ENCODE peak calls at places on chromosomes 7 and 10, in nine cellular contexts. P is mesothelial cell of epicardium, O is fibroblast of lung, E is lung, Y is MCF 10A, Q is B cell, C is fibroblast of pulmonary artery, I is pancreas, X is hepatocyte. W is an unnamed sample.

GRCh38 chr7:2952316-2952715 is 91.4 kb downstream of the CARD11 start:
- DNase-seq in P (no peak), O (no peak), E (no peak), Y (no peak), Q (no peak), C (no peak), I (no peak), X (no peak), W (no peak)

GRCh38 chr10:1567152-1567551 is 170.2 kb downstream of the ADARB2 start:
- DNase-seq in P (no peak), O (no peak), E (no peak), Y (no peak), Q (no peak), C (no peak), I (no peak), X (no peak), W (no peak)

GRCh38 chr7:33716581-33717477 is 188.5 kb upstream of the BMPER start:
- DNase-seq in P (no peak), O (peak), E (no peak), Y (peak), Q (no peak), C (peak), I (no peak), X (peak), W (no peak)

GRCh38 chr7:137664846-137665245 is 181.9 kb downstream of the DGKI start:
- DNase-seq in P (no peak), O (no peak), E (no peak), Y (no peak), Q (no peak), C (no peak), I (no peak), X (no peak), W (no peak)

GRCh38 chr7:17530741-17531417 is 232.4 kb downstream of the AHR start:
- DNase-seq in P (no peak), O (peak), E (no peak), Y (peak), Q (no peak), C (peak), I (no peak), X (no peak), W (no peak)

GRCh38 chr10:12876266-12876665 is 125.2 kb downstream of the CCDC3 start:
- DNase-seq in P (no peak), O (no peak), E (no peak), Y (no peak), Q (no peak), C (no peak), I (no peak), X (no peak), W (no peak)

GRCh38 chr7:134755422-134756022 is 23.9 kb upstream of the CALD1 start:
- DNase-seq in P (no peak), O (peak), E (no peak), Y (peak), Q (no peak), C (peak), I (no peak), X (peak), W (no peak)

GRCh38 chr10:124109261-124109660 is 15.9 kb upstream of the CHST15 start:
- DNase-seq in P (no peak), O (no peak), E (no peak), Y (no peak), Q (no peak), C (no peak), I (no peak), X (no peak), W (no peak)

GRCh38 chr10:4354382-4354812 is 471.6 kb upstream of the AKR1E2 start:
- DNase-seq in P (no peak), O (peak), E (no peak), Y (peak), Q (no peak), C (peak), I (no peak), X (peak), W (no peak)

GRCh38 chr10:80484243-80484642 is 30.1 kb downstream of the TSPAN14 start:
- DNase-seq in P (no peak), O (no peak), E (no peak), Y (no peak), Q (no peak), C (no peak), I (no peak), X (no peak), W (no peak)

GRCh38 chr10:122112625-122113160 is 123.7 kb downstream of the TACC2 start:
- DNase-seq in P (peak), O (peak), E (peak), Y (peak), Q (no peak), C (peak), I (peak), X (peak), W (no peak)

GRCh38 chr7:36765605-36766004 is 41.3 kb upstream of the AOAH start:
- DNase-seq in P (no peak), O (no peak), E (no peak), Y (no peak), Q (no peak), C (no peak), I (no peak), X (no peak), W (no peak)

GRCh38 chr7:34747842-34748241 is 89.8 kb downstream of the NPSR1 start:
- DNase-seq in P (no peak), O (no peak), E (peak), Y (peak), Q (no peak), C (peak), I (peak), X (peak), W (no peak)

GRCh38 chr7:28732037-28732869 is 225.9 kb downstream of the TRIL start:
- DNase-seq in P (no peak), O (peak), E (no peak), Y (peak), Q (no peak), C (peak), I (no peak), X (peak), W (no peak)

DNA sequence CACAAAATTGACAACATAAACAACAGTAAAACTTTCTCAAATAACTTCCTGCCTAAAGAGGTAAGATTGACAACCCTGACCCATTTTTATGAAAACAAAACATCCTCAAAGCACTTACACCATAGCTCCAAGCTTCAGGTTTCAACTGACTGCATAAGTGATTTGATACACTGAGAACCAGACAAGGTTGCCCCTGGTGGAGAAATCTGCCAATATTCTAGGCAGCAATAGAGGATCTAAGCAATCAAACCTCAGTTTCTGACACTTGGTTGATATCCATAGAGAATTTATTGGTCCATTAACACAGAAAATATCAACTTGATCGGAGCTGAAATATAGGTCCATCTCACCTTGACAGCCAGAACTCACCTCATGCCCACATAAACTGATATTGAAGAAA is 147.8 kb downstream of the ELAPOR2 start:
- DNase-seq in P (no peak), O (no peak), E (no peak), Y (peak), Q (no peak), C (no peak), I (no peak), X (no peak), W (no peak)
- TF ChIP-seq CTCF in P (no peak), O (no peak), E (no peak), Y (peak), Q (no peak), C (no peak), I (no peak), X (peak), W (no peak)

GRCh38 chr7:39644170-39644569 is 20.8 kb downstream of the RALA start:
- DNase-seq in P (no peak), O (peak), E (no peak), Y (peak), Q (no peak), C (peak), I (no peak), X (no peak), W (no peak)
- TF ChIP-seq CTCF in P (no peak), O (no peak), E (no peak), Y (no peak), Q (no peak), C (no peak), I (no peak), X (no peak), W (no peak)

DNA sequence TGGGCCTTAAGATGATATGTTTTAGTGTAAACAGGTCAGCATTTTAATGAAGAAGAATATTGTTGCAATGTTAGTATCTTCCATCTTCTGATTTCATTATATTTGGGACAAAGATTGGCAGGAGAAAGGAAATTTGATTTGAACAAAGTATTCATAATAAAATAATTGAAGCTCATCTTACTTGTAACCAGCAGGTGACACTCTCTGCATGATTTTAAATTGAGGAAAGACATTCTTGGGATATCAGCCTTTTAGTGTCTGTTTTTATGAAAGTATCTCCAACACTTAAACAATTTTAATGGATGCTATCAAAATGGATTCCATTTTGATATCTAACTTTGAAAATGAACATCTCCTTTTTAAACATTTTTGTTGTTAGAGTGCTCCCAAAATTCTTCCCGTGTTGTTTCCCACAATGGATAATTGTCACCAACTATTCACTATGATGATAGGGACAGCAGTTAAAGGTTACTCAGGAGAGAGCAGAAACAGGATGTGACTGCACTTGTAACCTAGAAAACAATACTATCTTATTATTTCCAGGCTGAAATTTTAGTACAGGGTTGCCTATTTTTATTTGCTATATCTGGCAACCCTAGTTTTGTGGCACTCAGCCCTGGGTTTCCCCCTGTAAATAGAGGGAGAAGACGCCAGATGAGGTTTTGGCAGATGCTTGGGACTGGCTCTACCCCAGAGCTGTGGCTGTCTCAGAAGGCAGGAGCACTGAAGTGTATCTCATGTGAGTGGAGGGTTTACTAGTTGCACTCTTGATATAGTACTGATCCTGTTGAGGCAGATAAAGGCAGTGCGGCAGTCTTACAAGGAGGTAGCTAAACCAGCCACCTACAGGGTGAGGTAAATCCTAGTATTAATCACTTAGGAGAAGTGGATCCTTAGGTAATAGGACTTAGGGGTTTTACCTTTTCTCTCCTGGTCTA is 31.0 kb upstream of the ABCB4 start:
- DNase-seq in P (no peak), O (peak), E (no peak), Y (peak), Q (no peak), C (peak), I (no peak), X (no peak), W (no peak)
- TF ChIP-seq CTCF in P (peak), O (peak), E (no peak), Y (peak), Q (peak), C (peak), I (peak), X (peak), W (peak)

GRCh38 chr7:95725170-95725569 is 47.2 kb upstream of the DYNC1I1 start:
- DNase-seq in P (no peak), O (no peak), E (no peak), Y (peak), Q (no peak), C (no peak), I (no peak), X (no peak), W (no peak)
- TF ChIP-seq CTCF in P (no peak), O (no peak), E (no peak), Y (no peak), Q (no peak), C (no peak), I (no peak), X (peak), W (peak)

GRCh38 chr7:98733036-98733435 is 116.0 kb downstream of the NPTX2 start:
- DNase-seq in P (no peak), O (peak), E (no peak), Y (peak), Q (no peak), C (peak), I (no peak), X (peak), W (no peak)
- TF ChIP-seq CTCF in P (peak), O (peak), E (no peak), Y (peak), Q (no peak), C (peak), I (no peak), X (peak), W (peak)

DNA sequence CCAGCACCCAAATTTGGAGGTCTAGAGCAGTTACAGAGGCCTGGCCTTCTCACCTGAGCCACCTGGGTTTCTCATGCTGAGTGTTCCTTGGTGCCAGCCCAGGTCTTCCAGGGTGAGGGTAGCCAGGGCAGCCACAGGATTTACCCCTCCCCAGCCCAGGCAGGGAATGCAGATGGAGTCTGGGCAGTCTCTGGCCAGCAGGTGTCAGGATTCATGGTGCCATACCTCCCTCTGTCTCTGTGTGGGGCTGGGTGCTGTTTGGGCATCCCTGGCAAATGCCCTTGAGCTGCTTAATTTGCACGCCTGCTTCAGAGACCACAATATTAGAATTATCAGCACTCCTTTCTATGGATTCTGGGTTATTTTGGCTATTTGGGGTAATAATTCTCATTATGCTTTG is 246.7 kb downstream of the GFRA1 start:
- DNase-seq in P (no peak), O (no peak), E (no peak), Y (peak), Q (no peak), C (no peak), I (no peak), X (no peak), W (no peak)
- TF ChIP-seq CTCF in P (no peak), O (no peak), E (no peak), Y (no peak), Q (no peak), C (no peak), I (no peak), X (no peak), W (peak)

DNA sequence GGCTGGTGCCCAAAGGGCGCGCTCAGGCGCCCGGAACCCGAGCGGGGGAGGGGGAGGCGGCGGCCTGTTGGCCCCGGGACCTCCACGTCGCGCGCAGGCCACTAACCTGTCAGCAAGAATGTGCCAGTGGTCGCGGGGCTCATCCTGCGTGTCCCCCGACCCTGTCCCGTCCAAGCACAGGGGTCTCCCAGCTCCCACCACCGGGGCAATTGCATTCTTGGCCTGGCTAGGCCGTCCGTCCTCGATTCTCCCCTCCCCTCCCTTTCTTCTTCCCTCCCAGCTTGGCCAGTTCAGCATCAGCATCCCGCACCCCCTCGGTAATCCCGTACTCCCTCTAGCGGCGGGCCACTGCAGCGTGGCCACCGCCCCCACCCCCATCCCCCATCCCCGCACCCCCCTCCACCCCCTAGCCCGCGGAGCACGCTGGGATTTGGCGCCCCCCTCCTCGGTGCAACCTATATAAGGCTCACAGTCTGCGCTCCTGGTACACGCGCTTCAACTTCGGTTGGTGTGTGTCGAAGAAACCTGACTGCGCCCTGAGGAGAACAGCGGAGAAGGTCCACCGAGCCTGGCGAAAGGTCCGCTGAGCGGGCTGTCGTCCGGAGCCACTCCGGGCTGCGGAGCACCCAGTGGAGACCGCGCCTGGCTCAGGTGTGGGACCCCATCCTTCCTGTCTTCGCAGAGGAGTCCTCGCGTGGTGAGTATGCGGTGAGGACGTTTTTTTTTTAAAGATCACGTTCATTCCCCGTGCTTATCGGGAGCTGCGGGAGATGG is at the start of gene SGCE:
- DNase-seq in P (peak), O (peak), E (peak), Y (peak), Q (peak), C (peak), I (peak), X (peak), W (no peak)
- TF ChIP-seq CTCF in P (peak), O (peak), E (peak), Y (peak), Q (peak), C (peak), I (peak), X (peak), W (peak)

GRCh38 chr10:59227136-59227673 is 50.8 kb downstream of the PHYHIPL start:
- DNase-seq in P (no peak), O (no peak), E (no peak), Y (peak), Q (no peak), C (no peak), I (no peak), X (no peak), W (no peak)
- TF ChIP-seq CTCF in P (no peak), O (no peak), E (no peak), Y (no peak), Q (no peak), C (no peak), I (no peak), X (no peak), W (no peak)

DNA sequence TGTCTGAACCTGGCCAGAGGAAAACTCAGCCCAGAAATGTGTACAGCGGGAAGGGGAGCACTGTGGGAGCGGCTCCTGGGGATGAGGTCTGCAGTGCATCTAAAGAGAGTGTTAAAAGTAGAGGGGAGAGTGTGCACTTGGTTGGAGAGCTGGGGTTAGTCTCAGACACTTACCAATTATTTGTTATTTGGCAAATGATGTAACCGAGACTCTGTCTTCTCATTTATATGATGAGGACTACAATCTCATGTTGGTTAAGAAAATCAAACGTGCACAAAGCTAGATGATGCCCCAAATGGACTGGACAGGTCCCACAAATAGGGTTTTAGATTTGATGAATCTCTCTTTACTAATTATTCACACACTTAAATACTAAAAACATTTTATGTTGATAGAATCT is 962.4 kb downstream of the GATA3 start:
- DNase-seq in P (no peak), O (no peak), E (no peak), Y (no peak), Q (no peak), C (no peak), I (no peak), X (no peak), W (no peak)
- TF ChIP-seq CTCF in P (no peak), O (no peak), E (no peak), Y (no peak), Q (no peak), C (no peak), I (no peak), X (no peak), W (no peak)

GRCh38 chr10:129905553-129905952 is 58.5 kb downstream of the EBF3 start:
- DNase-seq in P (no peak), O (no peak), E (no peak), Y (no peak), Q (no peak), C (no peak), I (no peak), X (no peak), W (no peak)
- TF ChIP-seq CTCF in P (no peak), O (no peak), E (no peak), Y (no peak), Q (no peak), C (no peak), I (no peak), X (no peak), W (no peak)